ENCODE peak calls at places on chromosomes 5 and 9, in nine cellular contexts. D is hepatocyte; U is cardiac fibroblast; F is CD8-positive, alpha-beta T cell; Y is adrenal gland; W is fibroblast of lung; T is NB4; N is astrocyte of the spinal cord; H is fibroblast of villous mesenchyme. V is an unnamed sample.

GRCh38 chr9:89380437-89381307 is 62.4 kb downstream of the SECISBP2 start:
- DNase-seq in N (no peak), D (no peak), W (peak; percentile 14), Y (no peak), H (no peak), U (no peak), F (no peak), T (no peak), V (peak; percentile 15)

GRCh38 chr5:10448754-10449345 is 7.2 kb downstream of the ROPN1L start:
- DNase-seq in H (no peak), D (no peak), U (no peak), W (no peak), F (no peak), Y (no peak), N (no peak), T (peak; percentile 71), V (no peak)

GRCh38 chr5:142720561-142721275 is 34.8 kb upstream of the FGF1 start:
- DNase-seq in Y (no peak), U (peak; percentile 66), F (no peak), N (no peak), H (no peak), T (no peak), W (peak; percentile 49), D (peak; percentile 47), V (no peak)

GRCh38 chr5:179549973-179550510 is 312 bp upstream of the RUFY1 start:
- DNase-seq in N (peak; percentile 63), U (no peak), D (no peak), F (peak; percentile 49), H (no peak), W (peak; percentile 63), T (peak; percentile 78), Y (no peak), V (peak; percentile 53)

GRCh38 chr5:77620404-77620803 is 18.1 kb downstream of the OTP start:
- DNase-seq in U (no peak), Y (no peak), H (no peak), F (no peak), N (no peak), T (no peak), W (no peak), D (peak; percentile 67), V (no peak)

GRCh38 chr9:26326473-26327044 is 566.0 kb downstream of the CAAP1 start:
- DNase-seq in N (peak; percentile 78), U (peak; percentile 84), Y (peak; percentile 58), D (peak; percentile 72), T (peak; percentile 32), W (peak; percentile 57), H (peak; percentile 58), F (no peak), V (peak; percentile 70)

GRCh38 chr5:57987552-57987951 is 472.3 kb downstream of the PLK2 start:
- DNase-seq in W (no peak), T (no peak), H (no peak), N (no peak), U (no peak), F (no peak), D (no peak), Y (no peak), V (no peak)

GRCh38 chr5:167451091-167451490 is 840.4 kb upstream of the WWC1 start:
- DNase-seq in W (no peak), F (no peak), N (peak; percentile 15), D (no peak), Y (no peak), T (no peak), U (no peak), H (no peak), V (peak; percentile 9)

GRCh38 chr5:35182541-35183242 is 47.6 kb downstream of the PRLR start:
- DNase-seq in U (no peak), W (no peak), F (no peak), D (no peak), Y (no peak), T (no peak), H (no peak), N (no peak), V (no peak)

GRCh38 chr9:120032639-120033038 is 547.3 kb downstream of the CDK5RAP2 start:
- DNase-seq in H (no peak), F (no peak), Y (no peak), D (no peak), T (peak; percentile 7), U (no peak), N (no peak), W (no peak), V (no peak)
- TF ChIP-seq CTCF in H (no peak), F (no peak), Y (no peak), D (peak; percentile 19), T (peak; percentile 37), U (no peak), N (no peak), W (no peak), V (no peak)

GRCh38 chr5:149424371-149425315 is 45.6 kb upstream of the IL17B start:
- DNase-seq in Y (no peak), T (no peak), W (peak; percentile 43), F (no peak), N (no peak), H (peak; percentile 60), D (no peak), U (no peak), V (no peak)
- H3K4me3 ChIP-seq in Y (no peak overlapping the region), T (no peak overlapping the region), W (peak overlapping the region; percentile 2), F (no peak overlapping the region), N (peak overlapping the region; percentile 9), H (peak overlapping the region; percentile 49), D (no peak overlapping the region), U (no peak overlapping the region), V (peak overlapping the region; percentile 2)

GRCh38 chr5:123156577-123157296 is 67.7 kb downstream of the PRDM6 start:
- DNase-seq in Y (no peak), W (peak; percentile 89), F (no peak), H (peak; percentile 82), U (peak; percentile 52), D (peak; percentile 45), N (peak; percentile 92), T (no peak), V (peak; percentile 86)

GRCh38 chr5:123163225-123163876 is 74.3 kb downstream of the PRDM6 start:
- DNase-seq in H (no peak), F (no peak), T (no peak), Y (no peak), U (no peak), W (no peak), D (no peak), N (no peak), V (no peak)

GRCh38 chr5:123154857-123155467 is 65.9 kb downstream of the PRDM6 start:
- DNase-seq in D (no peak), F (no peak), U (no peak), H (no peak), N (no peak), T (no peak), W (no peak), Y (no peak), V (no peak)

GRCh38 chr5:123155511-123155923 is 66.5 kb downstream of the PRDM6 start:
- DNase-seq in H (peak; percentile 41), D (no peak), N (no peak), W (peak; percentile 20), U (no peak), T (no peak), Y (no peak), F (no peak), V (no peak)

GRCh38 chr5:123157797-123158528 is 68.9 kb downstream of the PRDM6 start:
- DNase-seq in N (peak; percentile 88), F (no peak), W (peak; percentile 82), Y (no peak), U (peak; percentile 45), T (no peak), H (peak; percentile 84), D (peak; percentile 63), V (peak; percentile 83)
- TF ChIP-seq CTCF in N (peak; percentile 18), F (no peak), W (peak; percentile 44), Y (peak; percentile 32), U (no peak), T (no peak), H (peak; percentile 34), D (peak; percentile 35), V (peak; percentile 37)

GRCh38 chr5:106595864-106596263 is 1074.9 kb downstream of the EFNA5 start:
- DNase-seq in U (no peak), F (no peak), D (no peak), T (no peak), Y (no peak), H (no peak), W (no peak), N (no peak), V (no peak)

GRCh38 chr5:106600803-106601202 is 1069.9 kb downstream of the EFNA5 start:
- DNase-seq in W (no peak), D (no peak), U (no peak), T (no peak), N (no peak), F (no peak), Y (no peak), H (no peak), V (no peak)

GRCh38 chr5:106601605-106602004 is 1069.1 kb downstream of the EFNA5 start:
- DNase-seq in F (no peak), H (peak; percentile 24), W (no peak), D (peak; percentile 7), Y (no peak), N (no peak), U (peak; percentile 9), T (peak; percentile 2), V (peak; percentile 10)
- H3K4me3 ChIP-seq in F (no peak overlapping the region), H (no peak overlapping the region), W (no peak overlapping the region), D (no peak overlapping the region), Y (no peak overlapping the region), N (no peak overlapping the region), U (no peak overlapping the region), T (no peak overlapping the region), V (no peak overlapping the region)

GRCh38 chr5:170216262-170216864 is 16.4 kb upstream of the C5orf58 start:
- DNase-seq in U (peak; percentile 75), Y (peak; percentile 36), H (peak; percentile 57), D (peak; percentile 61), F (no peak), T (peak; percentile 79), W (peak; percentile 57), N (peak; percentile 68), V (peak; percentile 87)
- TF ChIP-seq CTCF in U (peak; percentile 64), Y (peak; percentile 63), H (peak; percentile 62), D (peak; percentile 60), F (no peak), T (peak; percentile 69), W (peak; percentile 53), N (peak; percentile 76), V (peak; percentile 85)

DNA sequence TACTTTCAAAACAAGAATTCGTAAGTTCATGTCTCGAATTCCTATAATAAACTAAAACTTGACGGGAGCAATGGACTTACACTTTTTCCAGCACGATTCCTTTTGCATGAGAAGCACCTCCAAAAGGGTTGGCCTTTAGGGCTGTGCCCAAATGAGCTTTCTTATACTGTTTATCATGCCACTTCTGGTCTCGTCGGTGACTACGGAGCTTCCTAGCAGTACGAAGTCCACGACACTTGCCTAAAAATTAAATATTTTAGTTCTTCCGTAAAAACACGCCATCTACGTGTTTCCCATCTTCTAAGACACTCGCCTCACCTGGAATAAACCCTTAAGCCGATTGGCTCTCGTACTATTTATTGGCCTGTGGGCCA is 554 bp downstream of the RPS23 start:
- DNase-seq in T (no peak), U (peak; percentile 30), D (no peak), H (peak; percentile 12), F (no peak), W (no peak), Y (no peak), N (peak; percentile 17), V (no peak)
- H3K4me3 ChIP-seq in T (peak overlapping the region; percentile 99), U (peak overlapping the region; percentile 92), D (peak overlapping the region; percentile 38), H (peak overlapping the region; percentile 77), F (peak overlapping the region; percentile 63), W (peak overlapping the region; percentile 95), Y (peak overlapping the region; percentile 87), N (peak overlapping the region; percentile 99), V (peak overlapping the region; percentile 91)

V was measured in choroid plexus epithelial cell.